ENCODE peak calls at places on chromosomes 3 and 15, in four cellular contexts. One of them, this sample, is unnamed.

GRCh38 chr15:77464129-77464865 is 43.6 kb downstream of the HMG20A start:
- DNase-seq in GM12878: no peak
- DNase-seq in K562: no peak
- DNase-seq in HL-60: no peak
- DNase-seq in this sample: no peak

GRCh38 chr3:49638445-49638844 is 35.7 kb upstream of the APEH start:
- DNase-seq in GM12878: no peak
- DNase-seq in K562: peak; percentile 91
- DNase-seq in HL-60: peak; percentile 17
- DNase-seq in this sample: no peak

GRCh38 chr3:122560680-122561079 is 3.4 kb downstream of the PARP9 start:
- DNase-seq in HL-60: no peak
- DNase-seq in K562: peak; percentile 47
- DNase-seq in GM12878: peak; percentile 63
- DNase-seq in this sample: no peak

GRCh38 chr15:65414841-65415621 is 7.7 kb downstream of the IGDCC4 start:
- DNase-seq in HL-60: no peak
- DNase-seq in GM12878: no peak
- DNase-seq in K562: no peak
- DNase-seq in this sample: no peak

GRCh38 chr3:133457465-133458067 is 57.7 kb downstream of the BFSP2 start:
- DNase-seq in K562: peak; percentile 11
- DNase-seq in HL-60: peak; percentile 21
- DNase-seq in GM12878: no peak
- DNase-seq in this sample: no peak

GRCh38 chr3:58347984-58348383 is 15.3 kb downstream of the PXK start:
- DNase-seq in K562: no peak
- DNase-seq in HL-60: no peak
- DNase-seq in GM12878: no peak
- DNase-seq in this sample: no peak

GRCh38 chr3:156643729-156644389 is 30.5 kb upstream of the TIPARP start:
- DNase-seq in GM12878: peak; percentile 76
- DNase-seq in HL-60: peak; percentile 71
- DNase-seq in K562: peak; percentile 69
- DNase-seq in this sample: no peak

GRCh38 chr3:176939022-176939817 is 258.1 kb downstream of the TBL1XR1 start:
- DNase-seq in HL-60: peak; percentile 54
- DNase-seq in GM12878: peak; percentile 5
- DNase-seq in K562: peak; percentile 70
- DNase-seq in this sample: peak; percentile 25

GRCh38 chr3:49428697-49429100 is 425 bp downstream of the NICN1 start:
- DNase-seq in K562: no peak
- DNase-seq in HL-60: no peak
- DNase-seq in GM12878: no peak
- DNase-seq in this sample: no peak

GRCh38 chr3:34176723-34177122 is 378.3 kb downstream of the PDCD6IP start:
- DNase-seq in HL-60: no peak
- DNase-seq in GM12878: no peak
- DNase-seq in K562: no peak
- DNase-seq in this sample: no peak

GRCh38 chr15:90025461-90026033 is 24.4 kb downstream of the ZNF710 start:
- DNase-seq in K562: no peak
- DNase-seq in GM12878: no peak
- DNase-seq in HL-60: no peak
- DNase-seq in this sample: no peak

GRCh38 chr3:138854204-138854603 is 19.5 kb upstream of the PIK3CB start:
- DNase-seq in HL-60: no peak
- DNase-seq in GM12878: no peak
- DNase-seq in K562: no peak
- DNase-seq in this sample: no peak

GRCh38 chr3:97884724-97885123 is 62.9 kb downstream of the CRYBG3 start:
- DNase-seq in K562: no peak
- DNase-seq in HL-60: no peak
- DNase-seq in GM12878: no peak
- DNase-seq in this sample: no peak

GRCh38 chr3:53773586-53774368 is 72.4 kb downstream of the CHDH start:
- DNase-seq in GM12878: peak; percentile 82
- DNase-seq in HL-60: no peak
- DNase-seq in K562: no peak
- DNase-seq in this sample: peak; percentile 64

GRCh38 chr3:40213556-40213955 is 96.0 kb upstream of the EIF1B start:
- DNase-seq in GM12878: no peak
- DNase-seq in K562: no peak
- DNase-seq in HL-60: no peak
- DNase-seq in this sample: no peak

GRCh38 chr15:64582202-64582601 is 121.8 kb downstream of the ZNF609 start:
- DNase-seq in K562: no peak
- DNase-seq in GM12878: no peak
- DNase-seq in HL-60: no peak
- DNase-seq in this sample: no peak

GRCh38 chr15:95557226-95558046 is 773.1 kb upstream of the NR2F2 start:
- DNase-seq in K562: peak; percentile 72
- DNase-seq in HL-60: peak; percentile 10
- DNase-seq in GM12878: peak; percentile 12
- DNase-seq in this sample: no peak

GRCh38 chr3:38264307-38264706 is 1.3 kb upstream of the SLC22A13 start:
- DNase-seq in HL-60: no peak
- DNase-seq in K562: no peak
- DNase-seq in GM12878: no peak
- DNase-seq in this sample: no peak

GRCh38 chr3:47162695-47163022 is 1.3 kb downstream of the SETD2 start:
- DNase-seq in K562: peak; percentile 50
- DNase-seq in GM12878: no peak
- DNase-seq in HL-60: no peak
- DNase-seq in this sample: no peak

GRCh38 chr3:38455639-38456430 is 2.1 kb downstream of the ACVR2B start:
- DNase-seq in GM12878: no peak
- DNase-seq in HL-60: no peak
- DNase-seq in K562: no peak
- DNase-seq in this sample: no peak

GRCh38 chr3:194755689-194756459 is 70.2 kb downstream of the FAM43A start:
- DNase-seq in HL-60: no peak
- DNase-seq in GM12878: no peak
- DNase-seq in K562: no peak
- DNase-seq in this sample: no peak

GRCh38 chr3:45321607-45322391 is 66.6 kb upstream of the LARS2 start:
- DNase-seq in GM12878: no peak
- DNase-seq in HL-60: no peak
- DNase-seq in K562: no peak
- DNase-seq in this sample: no peak

GRCh38 chr15:78051622-78052405 is 25.7 kb downstream of the TBC1D2B start:
- DNase-seq in GM12878: no peak
- DNase-seq in HL-60: no peak
- DNase-seq in K562: no peak
- DNase-seq in this sample: no peak

GRCh38 chr3:55897573-55898224 is 410.6 kb upstream of the WNT5A start:
- DNase-seq in HL-60: no peak
- DNase-seq in GM12878: no peak
- DNase-seq in K562: no peak
- DNase-seq in this sample: no peak

GRCh38 chr3:22210693-22211092 is 459.7 kb upstream of the ZNF385D start:
- DNase-seq in GM12878: no peak
- DNase-seq in HL-60: no peak
- DNase-seq in K562: no peak
- DNase-seq in this sample: no peak

GRCh38 chr15:80530737-80531365 is 126.7 kb downstream of the ARNT2 start:
- DNase-seq in K562: no peak
- DNase-seq in HL-60: no peak
- DNase-seq in GM12878: no peak
- DNase-seq in this sample: no peak

DNA sequence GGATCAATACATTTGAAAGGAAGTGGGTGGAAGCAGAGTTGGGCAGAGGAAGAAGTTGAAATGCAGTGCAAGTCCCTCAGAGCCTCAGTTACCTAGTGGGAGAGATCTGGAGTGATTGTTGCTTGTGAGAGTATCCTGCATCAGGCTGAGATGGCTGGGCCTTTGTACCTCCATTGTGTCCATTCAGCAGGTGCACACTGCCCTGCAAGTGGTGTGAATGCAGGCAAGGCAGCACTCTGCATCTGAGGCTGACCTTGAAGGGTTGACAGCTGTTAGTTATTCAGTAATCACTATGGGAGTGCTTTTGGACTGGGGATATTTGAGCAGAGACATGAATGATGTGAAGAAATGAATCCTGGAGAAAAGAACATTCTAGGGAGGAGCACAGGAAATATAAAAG is 25.2 kb downstream of the ATP6V1A start:
- DNase-seq in K562: no peak
- DNase-seq in GM12878: no peak
- DNase-seq in HL-60: no peak
- DNase-seq in this sample: no peak
- TF ChIP-seq SPI1 in K562: no peak
- TF ChIP-seq SPI1 in GM12878: no peak
- TF ChIP-seq SPI1 in HL-60: no peak
- TF ChIP-seq SPI1 in this sample: no peak

DNA sequence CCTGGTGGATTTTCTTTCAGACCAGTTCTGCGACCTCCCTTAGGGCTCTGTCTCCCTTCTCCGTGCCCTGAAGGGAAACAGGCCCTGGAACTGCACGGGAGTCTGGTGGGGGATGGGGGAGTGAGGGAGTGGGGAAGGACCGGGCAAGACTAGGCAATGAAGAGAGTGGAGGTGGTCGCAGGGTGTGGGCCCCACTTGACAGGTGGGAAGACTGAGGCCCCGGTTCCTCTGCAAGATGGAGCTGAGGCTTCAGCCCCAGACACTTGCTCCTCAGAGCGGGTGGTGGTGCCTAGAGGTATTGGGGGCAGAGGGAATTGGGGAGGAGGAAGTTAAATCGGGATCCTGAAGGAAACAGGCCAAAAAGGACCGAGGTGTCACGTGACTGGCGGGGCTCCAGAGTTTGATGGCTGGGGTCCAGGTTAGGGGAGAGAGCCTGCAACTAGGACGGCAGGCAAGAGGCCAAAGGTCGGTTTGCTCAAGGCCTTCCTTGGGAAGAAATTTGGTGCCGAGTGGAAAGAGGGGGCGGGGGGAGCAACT is 597 bp upstream of the CAMK1 start:
- DNase-seq in HL-60: no peak
- DNase-seq in K562: no peak
- DNase-seq in GM12878: no peak
- DNase-seq in this sample: no peak
- TF ChIP-seq SPI1 in HL-60: no peak
- TF ChIP-seq SPI1 in K562: no peak
- TF ChIP-seq SPI1 in GM12878: no peak
- TF ChIP-seq SPI1 in this sample: no peak

DNA sequence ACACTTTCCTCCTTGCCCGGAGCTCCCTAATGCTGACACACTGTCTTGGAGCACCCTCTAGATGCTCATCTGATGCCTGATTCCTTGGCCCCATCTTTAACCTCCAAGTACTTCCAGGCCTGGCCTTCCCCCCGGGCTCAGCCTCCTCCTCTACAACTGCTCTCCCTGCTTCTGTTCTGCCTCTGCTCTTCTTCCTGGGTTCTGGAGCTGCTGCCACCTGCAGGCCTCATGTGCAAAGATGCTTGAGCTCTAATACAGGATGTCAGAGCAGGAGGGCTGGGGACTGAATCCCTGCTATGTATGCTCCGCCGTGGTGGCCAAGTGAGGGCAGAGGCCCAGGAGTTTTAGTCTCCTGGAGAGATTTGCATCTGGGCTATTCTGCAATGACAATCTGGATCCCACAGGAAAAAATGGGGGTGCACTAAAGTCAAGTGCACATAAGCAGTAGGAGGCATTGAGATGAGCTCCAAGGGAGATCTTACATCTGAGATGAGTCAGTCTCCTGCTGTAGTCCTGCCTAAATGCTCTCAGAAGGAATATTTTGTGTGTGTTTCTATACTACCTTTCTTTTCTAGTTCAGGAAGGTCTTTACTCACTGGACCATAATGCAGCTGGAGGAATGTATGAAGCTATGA is 296.3 kb downstream of the UACA start:
- DNase-seq in K562: peak; percentile 59
- DNase-seq in HL-60: no peak
- DNase-seq in GM12878: no peak
- DNase-seq in this sample: no peak
- TF ChIP-seq SPI1 in K562: no peak
- TF ChIP-seq SPI1 in HL-60: no peak
- TF ChIP-seq SPI1 in GM12878: no peak
- TF ChIP-seq SPI1 in this sample: no peak

GRCh38 chr3:187619461-187619860 is 50.7 kb downstream of the SST start:
- DNase-seq in HL-60: no peak
- DNase-seq in K562: no peak
- DNase-seq in GM12878: no peak
- DNase-seq in this sample: no peak
- TF ChIP-seq SPI1 in HL-60: no peak
- TF ChIP-seq SPI1 in K562: no peak
- TF ChIP-seq SPI1 in GM12878: no peak
- TF ChIP-seq SPI1 in this sample: no peak

This sample was measured in GM12891.